ENCODE peak calls at places on chromosomes 5 and 9, in seven cellular contexts. V is activated T-cell treated with anti-CD3 and anti-CD28 coated beads for 1 hour; H is activated naive CD4-positive, alpha-beta T cell treated with anti-CD3 and anti-CD28 coated beads for 36 hours; Z is NCI-H1092; Y is effector memory CD4-positive, alpha-beta T cell; I is K562; R is activated CD8-positive, alpha-beta T cell treated with anti-CD3 and anti-CD28 coated beads, Interleukin-2, amount 10 ng/mL, durations not matched to agents 7 days and 5 days. P is an unnamed sample.

GRCh38 chr5:50751064-50751657 is 84.7 kb downstream of the PARP8 start:
- DNase-seq in V (no peak), H (peak; percentile 52), Z (no peak), Y (no peak), I (peak; percentile 36), R (peak; percentile 68), P (peak; percentile 56)

GRCh38 chr5:167513383-167513782 is 778.1 kb upstream of the WWC1 start:
- DNase-seq in V (no peak), H (no peak), Z (peak; percentile 39), Y (no peak), I (no peak), R (no peak), P (no peak)

GRCh38 chr9:136095028-136095494 is at the start of gene NACC2:
- DNase-seq in V (no peak), H (no peak), Z (no peak), Y (no peak), I (peak; percentile 75), R (no peak), P (no peak)

GRCh38 chr9:116155700-116156045 is 2.1 kb downstream of the PAPPA start:
- DNase-seq in V (no peak), H (no peak), Z (no peak), Y (no peak), I (no peak), R (no peak), P (no peak)

GRCh38 chr5:180555168-180555921 is 36.0 kb downstream of the SCGB3A1 start:
- DNase-seq in V (no peak), H (no peak), Z (no peak), Y (no peak), I (peak; percentile 69), R (no peak), P (no peak)

GRCh38 chr5:141882594-141883183 is 4.5 kb upstream of the PCDH1 start:
- DNase-seq in V (no peak), H (no peak), Z (peak; percentile 22), Y (no peak), I (no peak), R (peak; percentile 1), P (no peak)

GRCh38 chr9:95079461-95079860 is 238.0 kb downstream of the FANCC start:
- DNase-seq in V (no peak), H (no peak), Z (no peak), Y (no peak), I (no peak), R (no peak), P (no peak)

GRCh38 chr9:98142925-98143481 is 24.0 kb upstream of the TRIM14 start:
- DNase-seq in V (no peak), H (no peak), Z (no peak), Y (no peak), I (no peak), R (no peak), P (no peak)

GRCh38 chr9:32424616-32425015 is 40.2 kb downstream of the ACO1 start:
- DNase-seq in V (no peak), H (no peak), Z (no peak), Y (no peak), I (no peak), R (no peak), P (no peak)

GRCh38 chr9:137141050-137141810 is 2.3 kb downstream of the GRIN1 start:
- DNase-seq in V (no peak), H (no peak), Z (no peak), Y (no peak), I (no peak), R (no peak), P (no peak)

GRCh38 chr9:134163374-134164196 is 779 bp downstream of the RNU6ATAC start:
- DNase-seq in V (peak; percentile 52), H (peak; percentile 78), Z (no peak), Y (peak; percentile 61), I (no peak), R (peak; percentile 73), P (no peak)

GRCh38 chr9:72280913-72281500 is 84.0 kb downstream of the ZFAND5 start:
- DNase-seq in V (peak; percentile 55), H (peak; percentile 79), Z (peak; percentile 27), Y (peak; percentile 38), I (peak; percentile 57), R (peak; percentile 80), P (peak; percentile 66)

GRCh38 chr5:145829708-145830361 is 5.3 kb downstream of the PRELID2 start:
- DNase-seq in V (no peak), H (no peak), Z (peak; percentile 1), Y (no peak), I (no peak), R (no peak), P (no peak)

GRCh38 chr5:90503596-90503995 is 25.8 kb downstream of the LYSMD3 start:
- DNase-seq in V (no peak), H (no peak), Z (no peak), Y (no peak), I (no peak), R (no peak), P (no peak)